ENCODE peak calls at places on chromosomes 11 and 22, in four cellular contexts. One of them, this sample, is unnamed.

GRCh38 chr22:28442264-28442950 is 237.2 kb downstream of the TTC28 start:
- DNase-seq in cardiac muscle cell: peak
- DNase-seq in activated T-cell treated with anti-CD3 and anti-CD28 coated beads for 1 hour: peak
- DNase-seq in stimulated activated CD8-positive, alpha-beta memory T cell treated with anti-CD3 and anti-CD28 coated beads, Interleukin-4, amount 100 ng/mL, for 24 hours: peak
- DNase-seq in this sample: peak

GRCh38 chr11:77418155-77418980 is 55.5 kb downstream of the PAK1 start:
- DNase-seq in cardiac muscle cell: no peak
- DNase-seq in activated T-cell treated with anti-CD3 and anti-CD28 coated beads for 1 hour: no peak
- DNase-seq in stimulated activated CD8-positive, alpha-beta memory T cell treated with anti-CD3 and anti-CD28 coated beads, Interleukin-4, amount 100 ng/mL, for 24 hours: no peak
- DNase-seq in this sample: no peak

GRCh38 chr11:61477734-61478148 is 30.8 kb upstream of the LRRC10B start:
- DNase-seq in cardiac muscle cell: no peak
- DNase-seq in activated T-cell treated with anti-CD3 and anti-CD28 coated beads for 1 hour: peak
- DNase-seq in stimulated activated CD8-positive, alpha-beta memory T cell treated with anti-CD3 and anti-CD28 coated beads, Interleukin-4, amount 100 ng/mL, for 24 hours: peak
- DNase-seq in this sample: peak

GRCh38 chr22:43183496-43184263 is 3.3 kb downstream of the TTLL12 start:
- DNase-seq in activated T-cell treated with anti-CD3 and anti-CD28 coated beads for 1 hour: no peak
- DNase-seq in cardiac muscle cell: peak
- DNase-seq in stimulated activated CD8-positive, alpha-beta memory T cell treated with anti-CD3 and anti-CD28 coated beads, Interleukin-4, amount 100 ng/mL, for 24 hours: no peak
- DNase-seq in this sample: no peak

GRCh38 chr22:30605449-30606110 is 1.4 kb upstream of the TCN2 start:
- DNase-seq in stimulated activated CD8-positive, alpha-beta memory T cell treated with anti-CD3 and anti-CD28 coated beads, Interleukin-4, amount 100 ng/mL, for 24 hours: no peak
- DNase-seq in activated T-cell treated with anti-CD3 and anti-CD28 coated beads for 1 hour: peak
- DNase-seq in cardiac muscle cell: peak
- DNase-seq in this sample: peak

GRCh38 chr22:30015846-30016245 is 64.4 kb upstream of the HORMAD2 start:
- DNase-seq in stimulated activated CD8-positive, alpha-beta memory T cell treated with anti-CD3 and anti-CD28 coated beads, Interleukin-4, amount 100 ng/mL, for 24 hours: no peak
- DNase-seq in activated T-cell treated with anti-CD3 and anti-CD28 coated beads for 1 hour: no peak
- DNase-seq in cardiac muscle cell: no peak
- DNase-seq in this sample: no peak

GRCh38 chr22:30946354-30946753 is 22.2 kb downstream of the MORC2 start:
- DNase-seq in cardiac muscle cell: no peak
- DNase-seq in activated T-cell treated with anti-CD3 and anti-CD28 coated beads for 1 hour: no peak
- DNase-seq in stimulated activated CD8-positive, alpha-beta memory T cell treated with anti-CD3 and anti-CD28 coated beads, Interleukin-4, amount 100 ng/mL, for 24 hours: no peak
- DNase-seq in this sample: no peak

GRCh38 chr11:69301491-69302401 is 7.8 kb downstream of the MYEOV start:
- DNase-seq in activated T-cell treated with anti-CD3 and anti-CD28 coated beads for 1 hour: no peak
- DNase-seq in stimulated activated CD8-positive, alpha-beta memory T cell treated with anti-CD3 and anti-CD28 coated beads, Interleukin-4, amount 100 ng/mL, for 24 hours: peak
- DNase-seq in cardiac muscle cell: peak
- DNase-seq in this sample: no peak

GRCh38 chr11:29135504-29135903 is 881.3 kb downstream of the KCNA4 start:
- DNase-seq in stimulated activated CD8-positive, alpha-beta memory T cell treated with anti-CD3 and anti-CD28 coated beads, Interleukin-4, amount 100 ng/mL, for 24 hours: no peak
- DNase-seq in activated T-cell treated with anti-CD3 and anti-CD28 coated beads for 1 hour: no peak
- DNase-seq in cardiac muscle cell: no peak
- DNase-seq in this sample: no peak

GRCh38 chr11:68889948-68890446 is 13.6 kb downstream of the MRPL21 start:
- DNase-seq in activated T-cell treated with anti-CD3 and anti-CD28 coated beads for 1 hour: no peak
- DNase-seq in cardiac muscle cell: peak
- DNase-seq in stimulated activated CD8-positive, alpha-beta memory T cell treated with anti-CD3 and anti-CD28 coated beads, Interleukin-4, amount 100 ng/mL, for 24 hours: no peak
- DNase-seq in this sample: no peak

GRCh38 chr11:121039971-121040613 is 16.2 kb downstream of the TBCEL start:
- DNase-seq in stimulated activated CD8-positive, alpha-beta memory T cell treated with anti-CD3 and anti-CD28 coated beads, Interleukin-4, amount 100 ng/mL, for 24 hours: no peak
- DNase-seq in activated T-cell treated with anti-CD3 and anti-CD28 coated beads for 1 hour: no peak
- DNase-seq in cardiac muscle cell: no peak
- DNase-seq in this sample: no peak

GRCh38 chr11:8679006-8679405 is 3.5 kb downstream of the TRIM66 start:
- DNase-seq in stimulated activated CD8-positive, alpha-beta memory T cell treated with anti-CD3 and anti-CD28 coated beads, Interleukin-4, amount 100 ng/mL, for 24 hours: no peak
- DNase-seq in cardiac muscle cell: no peak
- DNase-seq in activated T-cell treated with anti-CD3 and anti-CD28 coated beads for 1 hour: no peak
- DNase-seq in this sample: no peak

GRCh38 chr22:32574397-32574796 is 99.8 kb downstream of the FBXO7 start:
- DNase-seq in cardiac muscle cell: no peak
- DNase-seq in stimulated activated CD8-positive, alpha-beta memory T cell treated with anti-CD3 and anti-CD28 coated beads, Interleukin-4, amount 100 ng/mL, for 24 hours: no peak
- DNase-seq in activated T-cell treated with anti-CD3 and anti-CD28 coated beads for 1 hour: no peak
- DNase-seq in this sample: no peak

GRCh38 chr11:104668797-104669463 is 229.3 kb downstream of the CASP12 start:
- DNase-seq in stimulated activated CD8-positive, alpha-beta memory T cell treated with anti-CD3 and anti-CD28 coated beads, Interleukin-4, amount 100 ng/mL, for 24 hours: no peak
- DNase-seq in activated T-cell treated with anti-CD3 and anti-CD28 coated beads for 1 hour: no peak
- DNase-seq in cardiac muscle cell: peak
- DNase-seq in this sample: no peak

GRCh38 chr22:18096823-18097222 is 13.8 kb upstream of the TUBA8 start:
- DNase-seq in stimulated activated CD8-positive, alpha-beta memory T cell treated with anti-CD3 and anti-CD28 coated beads, Interleukin-4, amount 100 ng/mL, for 24 hours: no peak
- DNase-seq in cardiac muscle cell: no peak
- DNase-seq in activated T-cell treated with anti-CD3 and anti-CD28 coated beads for 1 hour: no peak
- DNase-seq in this sample: no peak

GRCh38 chr11:73275381-73275750 is 3.2 kb downstream of the P2RY6 start:
- DNase-seq in cardiac muscle cell: no peak
- DNase-seq in stimulated activated CD8-positive, alpha-beta memory T cell treated with anti-CD3 and anti-CD28 coated beads, Interleukin-4, amount 100 ng/mL, for 24 hours: no peak
- DNase-seq in activated T-cell treated with anti-CD3 and anti-CD28 coated beads for 1 hour: no peak
- DNase-seq in this sample: no peak

GRCh38 chr22:29202231-29203192 is 3.2 kb upstream of the EMID1 start:
- DNase-seq in stimulated activated CD8-positive, alpha-beta memory T cell treated with anti-CD3 and anti-CD28 coated beads, Interleukin-4, amount 100 ng/mL, for 24 hours: peak
- DNase-seq in cardiac muscle cell: peak
- DNase-seq in activated T-cell treated with anti-CD3 and anti-CD28 coated beads for 1 hour: peak
- DNase-seq in this sample: no peak